ENCODE peak calls at places on chromosomes 3 and 15, in nine cellular contexts. X is T-helper 1 cell; L is iris pigment epithelial cell; D is AG04450; J is stimulated activated CD4-positive, alpha-beta T cell treated with anti-CD3 and anti-CD28 coated beads, Interleukin-12 subunit alpha, Interleukin-12 subunit beta, amount 100 ng/mL, for 4 hours; V is osteoblast; G is coronary artery; Q is LoVo; I is activated CD4-positive, alpha-beta T cell treated with anti-CD3 and anti-CD28 coated beads, Interleukin-2, amount 10 ng/mL, durations not matched to agents 7 days and 5 days. U is an unnamed sample.
A peak's percentile ranks its signal among the peaks of the same experiment; 100 is the strongest.

GRCh38 chr3:171526869-171527268 is 66.7 kb upstream of the TNIK start:
- DNase-seq in X (no peak), L (peak; percentile 94), D (peak; percentile 70), J (no peak), V (no peak), G (no peak), Q (no peak), I (no peak), U (no peak)

GRCh38 chr15:51793521-51793920 is 35.9 kb upstream of the TMOD3 start:
- DNase-seq in X (no peak), L (peak; percentile 17), D (no peak), J (no peak), V (no peak), G (no peak), Q (no peak), I (no peak), U (no peak)

GRCh38 chr3:176510097-176510496 is 687.2 kb downstream of the TBL1XR1 start:
- DNase-seq in X (no peak), L (no peak), D (no peak), J (no peak), V (no peak), G (no peak), Q (no peak), I (no peak), U (no peak)

GRCh38 chr3:12143949-12144504 is 14.7 kb downstream of the TIMP4 start:
- DNase-seq in X (no peak), L (peak; percentile 88), D (peak; percentile 66), J (no peak), V (peak; percentile 91), G (peak; percentile 98), Q (peak; percentile 4), I (no peak), U (no peak)

GRCh38 chr15:43529587-43530345 is 12.4 kb downstream of the MAP1A start:
- DNase-seq in X (no peak), L (no peak), D (no peak), J (no peak), V (peak; percentile 70), G (no peak), Q (no peak), I (no peak), U (no peak)

GRCh38 chr3:194003128-194004057 is 132.6 kb upstream of the HES1 start:
- DNase-seq in X (no peak), L (peak; percentile 96), D (peak; percentile 47), J (peak; percentile 20), V (peak; percentile 96), G (peak; percentile 95), Q (peak; percentile 92), I (no peak), U (peak; percentile 96)

GRCh38 chr15:32851619-32852416 is 134.0 kb downstream of the GREM1 start:
- DNase-seq in X (no peak), L (peak; percentile 93), D (peak; percentile 79), J (no peak), V (no peak), G (no peak), Q (no peak), I (no peak), U (no peak)

GRCh38 chr15:47246317-47246716 is 471.0 kb upstream of the SEMA6D start:
- DNase-seq in X (no peak), L (no peak), D (no peak), J (no peak), V (no peak), G (no peak), Q (no peak), I (no peak), U (no peak)

GRCh38 chr3:10512687-10513086 is 7.3 kb upstream of the ATP2B2 start:
- DNase-seq in X (no peak), L (no peak), D (no peak), J (no peak), V (no peak), G (no peak), Q (no peak), I (no peak), U (no peak)

GRCh38 chr3:168187233-168187632 is 91.5 kb upstream of the GOLIM4 start:
- DNase-seq in X (no peak), L (no peak), D (no peak), J (no peak), V (no peak), G (no peak), Q (no peak), I (no peak), U (no peak)

GRCh38 chr15:65077981-65078352 is 1.4 kb downstream of the KBTBD13 start:
- DNase-seq in X (peak; percentile 26), L (peak; percentile 55), D (no peak), J (peak; percentile 57), V (peak; percentile 97), G (no peak), Q (peak; percentile 83), I (peak; percentile 58), U (peak; percentile 97)

GRCh38 chr3:132164469-132165092 is 129.8 kb upstream of the CPNE4 start:
- DNase-seq in X (no peak), L (peak; percentile 54), D (peak; percentile 4), J (no peak), V (no peak), G (no peak), Q (peak; percentile 2), I (no peak), U (peak; percentile 13)

GRCh38 chr3:294096-294495 is 97.5 kb downstream of the CHL1 start:
- DNase-seq in X (no peak), L (no peak), D (no peak), J (no peak), V (no peak), G (no peak), Q (no peak), I (no peak), U (no peak)

GRCh38 chr15:70493787-70494514 is 269.4 kb downstream of the UACA start:
- DNase-seq in X (no peak), L (peak; percentile 61), D (no peak), J (no peak), V (no peak), G (no peak), Q (peak; percentile 86), I (no peak), U (peak; percentile 80)

GRCh38 chr3:159191454-159191853 is 389.6 kb downstream of the MFSD1 start:
- DNase-seq in X (no peak), L (peak; percentile 95), D (no peak), J (no peak), V (no peak), G (no peak), Q (peak; percentile 54), I (no peak), U (peak; percentile 56)

GRCh38 chr3:101521251-101521701 is 8.3 kb upstream of the SENP7 start:
- DNase-seq in X (peak; percentile 25), L (no peak), D (no peak), J (no peak), V (no peak), G (no peak), Q (no peak), I (peak; percentile 16), U (no peak)

GRCh38 chr3:134333522-134334181 is 40.6 kb downstream of the AMOTL2 start:
- DNase-seq in X (no peak), L (peak; percentile 58), D (no peak), J (no peak), V (peak; percentile 87), G (peak; percentile 78), Q (peak; percentile 37), I (no peak), U (no peak)

GRCh38 chr3:128415773-128416577 is 50.7 kb downstream of the DNAJB8 start:
- DNase-seq in X (no peak), L (no peak), D (no peak), J (no peak), V (no peak), G (no peak), Q (no peak), I (no peak), U (no peak)

GRCh38 chr15:96359772-96360498 is 29.4 kb downstream of the NR2F2 start:
- DNase-seq in X (no peak), L (no peak), D (no peak), J (no peak), V (peak; percentile 93), G (no peak), Q (no peak), I (no peak), U (no peak)

GRCh38 chr15:69562564-69562963 is 109.9 kb downstream of the RPLP1 start:
- DNase-seq in X (no peak), L (no peak), D (no peak), J (no peak), V (no peak), G (no peak), Q (no peak), I (no peak), U (no peak)

GRCh38 chr3:73773228-73773627 is 148.5 kb upstream of the PDZRN3 start:
- DNase-seq in X (no peak), L (no peak), D (no peak), J (no peak), V (peak; percentile 26), G (no peak), Q (no peak), I (no peak), U (no peak)

GRCh38 chr3:113607219-113607596 is 74.9 kb downstream of the SIDT1 start:
- DNase-seq in X (no peak), L (no peak), D (no peak), J (no peak), V (no peak), G (no peak), Q (no peak), I (no peak), U (no peak)

GRCh38 chr15:90553248-90553745 is 23.6 kb downstream of the CRTC3 start:
- DNase-seq in X (no peak), L (peak; percentile 81), D (peak; percentile 81), J (no peak), V (peak; percentile 55), G (no peak), Q (no peak), I (no peak), U (no peak)

GRCh38 chr3:46132565-46132964 is 75.5 kb downstream of the CCR1 start:
- DNase-seq in X (no peak), L (no peak), D (no peak), J (no peak), V (no peak), G (no peak), Q (no peak), I (no peak), U (no peak)

GRCh38 chr3:102329561-102329960 is 105.3 kb upstream of the ZPLD1 start:
- DNase-seq in X (no peak), L (no peak), D (no peak), J (no peak), V (no peak), G (no peak), Q (no peak), I (no peak), U (no peak)

GRCh38 chr15:89899951-89900567 is 6.3 kb upstream of the AP3S2 start:
- DNase-seq in X (no peak), L (no peak), D (no peak), J (no peak), V (no peak), G (no peak), Q (no peak), I (no peak), U (no peak)

GRCh38 chr3:122331886-122332285 is 6.8 kb downstream of the CSTA start:
- DNase-seq in X (no peak), L (no peak), D (no peak), J (no peak), V (no peak), G (no peak), Q (no peak), I (no peak), U (no peak)

GRCh38 chr3:8560608-8561007 is 59.0 kb downstream of the LMCD1 start:
- DNase-seq in X (no peak), L (peak; percentile 100), D (peak; percentile 65), J (no peak), V (peak; percentile 90), G (no peak), Q (no peak), I (no peak), U (no peak)

GRCh38 chr3:179322481-179323196 is at the start of gene ZNF639:
- DNase-seq in X (peak; percentile 80), L (peak; percentile 78), D (peak; percentile 68), J (peak; percentile 81), V (peak; percentile 99), G (peak; percentile 90), Q (peak; percentile 88), I (peak; percentile 82), U (peak; percentile 91)

GRCh38 chr15:54803139-54803808 is 393.5 kb downstream of the RSL24D1 start:
- DNase-seq in X (no peak), L (no peak), D (no peak), J (no peak), V (no peak), G (no peak), Q (peak; percentile 23), I (no peak), U (peak; percentile 6)

GRCh38 chr15:74505837-74506514 is 35.0 kb upstream of the ARID3B start:
- DNase-seq in X (no peak), L (peak; percentile 18), D (no peak), J (no peak), V (peak; percentile 88), G (no peak), Q (no peak), I (no peak), U (no peak)